ENCODE peak calls at places on chromosomes 2 and 18, in six cellular contexts. D, E, O, J, W and X are unnamed samples.

GRCh38 chr18:45320724-45321123 is 294.6 kb upstream of the SLC14A2 start:
- DNase-seq in D (no peak), E (no peak), O (peak), J (no peak), W (peak), X (no peak)

GRCh38 chr2:45993476-45993991 is 303.7 kb upstream of the EPAS1 start:
- DNase-seq in D (peak), E (peak), O (peak), J (peak), W (peak), X (peak)

GRCh38 chr2:126496493-126496892 is 159.5 kb upstream of the GYPC start:
- DNase-seq in D (no peak), E (no peak), O (no peak), J (no peak), W (no peak), X (no peak)

GRCh38 chr2:11521730-11522129 is 12.1 kb upstream of the GREB1 start:
- DNase-seq in D (no peak), E (no peak), O (no peak), J (no peak), W (no peak), X (no peak)

GRCh38 chr2:217653240-217653639 is 349.6 kb downstream of the TNS1 start:
- DNase-seq in D (peak), E (no peak), O (peak), J (no peak), W (peak), X (peak)

GRCh38 chr2:109070290-109070689 is 58.7 kb upstream of the SH3RF3 start:
- DNase-seq in D (no peak), E (no peak), O (no peak), J (no peak), W (no peak), X (no peak)

GRCh38 chr2:240996834-240997140 is 1.6 kb upstream of the SNED1 start:
- DNase-seq in D (no peak), E (no peak), O (no peak), J (no peak), W (no peak), X (no peak)

GRCh38 chr2:75565523-75566449 is 5.0 kb upstream of the EVA1A start:
- DNase-seq in D (no peak), E (no peak), O (no peak), J (no peak), W (peak), X (no peak)

GRCh38 chr2:237604960-237605359 is 14.4 kb upstream of the RAB17 start:
- DNase-seq in D (peak), E (no peak), O (no peak), J (no peak), W (peak), X (peak)

GRCh38 chr2:79621755-79622154 is 108.9 kb downstream of the CTNNA2 start:
- DNase-seq in D (no peak), E (no peak), O (no peak), J (no peak), W (no peak), X (no peak)

GRCh38 chr2:221423212-221423804 is 148.8 kb downstream of the EPHA4 start:
- DNase-seq in D (no peak), E (no peak), O (no peak), J (no peak), W (peak), X (peak)

GRCh38 chr18:72866901-72867701 is 686 bp downstream of the NETO1 start:
- DNase-seq in D (no peak), E (no peak), O (no peak), J (peak), W (no peak), X (no peak)

GRCh38 chr2:201971516-201972228 is 62.0 kb upstream of the FZD7 start:
- DNase-seq in D (no peak), E (no peak), O (no peak), J (no peak), W (peak), X (no peak)

GRCh38 chr2:152222975-152223638 is 47.5 kb upstream of the STAM2 start:
- DNase-seq in D (no peak), E (no peak), O (peak), J (peak), W (peak), X (peak)

GRCh38 chr2:150530168-150530567 is 42.7 kb upstream of the RND3 start:
- DNase-seq in D (no peak), E (no peak), O (no peak), J (no peak), W (no peak), X (no peak)

GRCh38 chr2:71505086-71505769 is 51.9 kb downstream of the DYSF start:
- DNase-seq in D (no peak), E (no peak), O (peak), J (no peak), W (no peak), X (no peak)

GRCh38 chr2:233976690-233977294 is 59.6 kb downstream of the TRPM8 start:
- DNase-seq in D (peak), E (peak), O (peak), J (peak), W (peak), X (peak)

GRCh38 chr2:67802296-67802695 is 260.5 kb downstream of the C1D start:
- DNase-seq in D (no peak), E (no peak), O (no peak), J (no peak), W (peak), X (no peak)

GRCh38 chr2:157302492-157303099 is 23.0 kb downstream of the ERMN start:
- DNase-seq in D (peak), E (peak), O (peak), J (peak), W (peak), X (peak)

GRCh38 chr2:233165895-233166661 is 85.4 kb upstream of the ATG16L1 start:
- DNase-seq in D (no peak), E (no peak), O (peak), J (no peak), W (peak), X (peak)

GRCh38 chr2:127605691-127606277 is 40.2 kb upstream of the GPR17 start:
- DNase-seq in D (no peak), E (no peak), O (no peak), J (no peak), W (no peak), X (no peak)

GRCh38 chr18:50115095-50115494 is 79.9 kb downstream of the MYO5B start:
- DNase-seq in D (no peak), E (no peak), O (no peak), J (no peak), W (no peak), X (no peak)

GRCh38 chr2:104476075-104476474 is 377.8 kb upstream of the POU3F3 start:
- DNase-seq in D (no peak), E (no peak), O (no peak), J (no peak), W (no peak), X (no peak)

GRCh38 chr2:43387092-43388062 is 161.0 kb upstream of the ZFP36L2 start:
- DNase-seq in D (no peak), E (no peak), O (no peak), J (no peak), W (peak), X (peak)

GRCh38 chr2:176583530-176584101 is 314.4 kb downstream of the MTX2 start:
- DNase-seq in D (no peak), E (no peak), O (no peak), J (no peak), W (peak), X (peak)

GRCh38 chr2:68469935-68470334 is 2.5 kb downstream of the APLF start:
- DNase-seq in D (no peak), E (no peak), O (no peak), J (no peak), W (peak), X (peak)

GRCh38 chr18:72995558-72995957 is 127.8 kb upstream of the NETO1 start:
- DNase-seq in D (no peak), E (no peak), O (no peak), J (no peak), W (no peak), X (peak)

GRCh38 chr2:9258501-9258900 is 51.9 kb downstream of the ASAP2 start:
- DNase-seq in D (no peak), E (no peak), O (no peak), J (no peak), W (no peak), X (no peak)

GRCh38 chr18:34600118-34600517 is 110.0 kb upstream of the DTNA start:
- DNase-seq in D (no peak), E (no peak), O (no peak), J (no peak), W (peak), X (peak)

GRCh38 chr2:170690671-170691070 is 24.5 kb upstream of the SP5 start:
- DNase-seq in D (no peak), E (no peak), O (no peak), J (no peak), W (no peak), X (no peak)

GRCh38 chr2:170696948-170697347 is 18.2 kb upstream of the SP5 start:
- DNase-seq in D (no peak), E (no peak), O (no peak), J (no peak), W (no peak), X (no peak)

GRCh38 chr2:170694316-170694715 is 20.8 kb upstream of the SP5 start:
- DNase-seq in D (no peak), E (no peak), O (no peak), J (no peak), W (no peak), X (no peak)

GRCh38 chr2:170696006-170696405 is 19.1 kb upstream of the SP5 start:
- DNase-seq in D (no peak), E (no peak), O (no peak), J (no peak), W (no peak), X (no peak)

GRCh38 chr2:170695546-170695925 is 19.6 kb upstream of the SP5 start:
- DNase-seq in D (no peak), E (no peak), O (no peak), J (no peak), W (no peak), X (no peak)
- H3K27ac ChIP-seq in D (no peak), E (no peak), O (no peak), J (no peak), W (no peak), X (no peak)

DNA sequence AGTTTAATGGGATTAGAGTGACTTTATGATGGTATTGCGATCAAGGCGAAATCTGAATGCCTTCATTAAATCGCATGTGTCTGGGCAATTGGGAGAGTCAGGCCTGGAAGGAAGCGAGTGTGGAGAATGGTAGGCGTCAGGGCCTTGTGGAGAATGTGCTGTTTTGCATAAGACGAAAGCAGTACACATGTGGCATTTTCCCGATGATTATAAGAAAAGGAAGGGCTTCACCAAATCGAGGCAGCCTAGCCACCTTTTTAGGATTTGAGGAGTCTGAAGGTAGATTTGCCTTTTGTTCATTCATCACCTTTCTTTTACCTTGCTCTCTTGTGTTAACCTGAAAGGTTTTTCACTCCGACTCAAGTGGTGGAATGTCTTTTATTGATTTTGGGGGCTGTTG is 1.0 kb downstream of the ZNF532 start:
- DNase-seq in D (no peak), E (no peak), O (no peak), J (no peak), W (peak), X (no peak)
- H3K4me3 ChIP-seq in D (no peak), E (no peak), O (no peak), J (peak), W (peak), X (peak)

DNA sequence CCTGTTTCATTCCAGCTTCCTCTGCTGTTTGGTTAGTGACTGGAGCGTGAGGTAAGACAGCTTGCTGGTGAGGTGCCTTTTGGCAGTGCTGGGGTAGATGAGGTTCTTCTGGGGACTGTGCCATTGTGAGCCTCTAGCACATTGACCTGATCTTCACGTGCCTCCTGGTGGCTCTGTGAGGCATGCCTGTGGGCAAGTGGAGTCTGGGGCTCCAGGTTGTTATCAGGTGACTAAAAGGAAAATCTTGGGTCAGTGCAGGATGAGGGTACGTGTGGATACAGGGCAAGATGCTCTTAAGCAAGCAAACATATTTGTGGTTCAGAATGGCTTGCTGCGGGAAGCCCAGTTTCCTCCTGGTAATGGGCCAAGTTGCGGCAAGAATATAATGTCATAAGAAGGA is 75.4 kb downstream of the FHOD3 start:
- DNase-seq in D (no peak), E (no peak), O (no peak), J (no peak), W (peak), X (peak)
- TF ChIP-seq EZH2phosphoT487 in D (no peak), E (no peak), O (no peak), J (no peak), W (no peak), X (no peak)

GRCh38 chr2:238684362-238685326 is 163.2 kb upstream of the TWIST2 start:
- DNase-seq in D (peak), E (no peak), O (peak), J (no peak), W (peak), X (peak)

GRCh38 chr2:238685713-238686112 is 162.2 kb upstream of the TWIST2 start:
- DNase-seq in D (no peak), E (no peak), O (no peak), J (peak), W (no peak), X (no peak)

GRCh38 chr2:238686223-238686622 is 161.7 kb upstream of the TWIST2 start:
- DNase-seq in D (no peak), E (no peak), O (no peak), J (no peak), W (no peak), X (no peak)

GRCh38 chr2:238682536-238682935 is 165.3 kb upstream of the TWIST2 start:
- DNase-seq in D (no peak), E (no peak), O (no peak), J (no peak), W (no peak), X (no peak)

GRCh38 chr2:238685327-238685709 is 162.6 kb upstream of the TWIST2 start:
- DNase-seq in D (no peak), E (no peak), O (no peak), J (no peak), W (no peak), X (no peak)
- H3K27ac ChIP-seq in D (no peak), E (no peak), O (no peak), J (no peak), W (peak), X (peak)

GRCh38 chr2:25042321-25043240 is 705 bp downstream of the EFR3B start:
- DNase-seq in D (no peak), E (no peak), O (peak), J (peak), W (peak), X (peak)

GRCh38 chr2:25041928-25042320 is at the start of gene EFR3B:
- DNase-seq in D (peak), E (peak), O (peak), J (peak), W (peak), X (peak)

GRCh38 chr2:25044990-25045389 is 3.1 kb downstream of the EFR3B start:
- DNase-seq in D (no peak), E (no peak), O (no peak), J (no peak), W (no peak), X (peak)

GRCh38 chr2:25044011-25044410 is 2.1 kb downstream of the EFR3B start:
- DNase-seq in D (no peak), E (no peak), O (no peak), J (no peak), W (peak), X (peak)

DNA sequence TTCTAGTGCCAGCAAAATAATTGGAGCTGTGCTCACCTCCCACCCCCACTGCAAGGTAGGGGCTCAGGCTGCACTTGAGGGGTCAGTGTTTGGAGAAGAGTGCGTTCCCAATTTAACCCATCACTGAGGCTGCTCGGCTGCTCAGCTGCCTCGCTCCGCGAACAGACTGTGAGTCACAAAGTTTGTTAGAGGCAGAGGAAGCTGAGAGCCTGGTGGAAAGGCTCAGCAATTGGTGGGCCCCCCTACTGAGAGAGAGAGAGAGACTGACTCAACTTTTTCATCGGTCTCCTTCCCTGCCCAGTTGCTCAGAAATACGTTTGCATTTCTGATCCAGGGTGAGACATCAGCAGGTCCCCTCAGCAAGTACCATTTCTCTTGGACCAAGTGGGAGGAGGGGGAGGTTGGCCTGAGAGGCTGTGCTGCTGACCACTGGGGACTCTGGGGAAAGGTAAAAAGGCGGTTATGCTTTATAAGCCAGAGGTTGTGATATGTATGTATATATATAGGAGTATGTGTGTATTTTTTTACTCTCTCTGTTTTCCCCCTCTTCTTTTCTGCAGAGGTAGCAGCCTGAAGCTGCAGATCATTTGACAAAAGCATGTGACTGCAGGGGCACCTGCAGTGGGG is 1.5 kb downstream of the EFR3B start:
- DNase-seq in D (no peak), E (no peak), O (peak), J (peak), W (peak), X (peak)
- H3K4me3 ChIP-seq in D (peak), E (no peak), O (peak), J (peak), W (peak), X (peak)

DNA sequence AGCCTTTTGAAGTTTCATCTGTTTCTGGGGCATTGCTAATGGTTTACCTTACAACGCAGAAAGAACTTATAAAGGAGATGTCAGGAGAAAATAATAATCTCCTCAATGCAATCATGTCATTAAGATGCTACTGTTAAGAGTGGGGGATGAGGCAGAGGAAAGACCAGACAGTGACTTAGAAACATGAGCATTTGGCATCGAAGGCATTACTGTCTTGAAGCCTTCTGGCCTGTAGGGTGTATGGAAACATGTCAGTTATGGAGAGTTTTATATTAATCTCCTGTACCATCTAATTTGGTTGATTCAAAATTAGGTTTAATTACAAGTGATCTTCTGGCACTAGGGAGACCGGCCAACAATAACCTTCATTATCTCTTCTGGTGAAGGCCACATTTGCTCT is 32.5 kb downstream of the CDC42EP3 start:
- DNase-seq in D (no peak), E (no peak), O (no peak), J (no peak), W (peak), X (no peak)
- TF ChIP-seq EZH2phosphoT487 in D (no peak), E (no peak), O (no peak), J (no peak), W (no peak), X (no peak)

DNA sequence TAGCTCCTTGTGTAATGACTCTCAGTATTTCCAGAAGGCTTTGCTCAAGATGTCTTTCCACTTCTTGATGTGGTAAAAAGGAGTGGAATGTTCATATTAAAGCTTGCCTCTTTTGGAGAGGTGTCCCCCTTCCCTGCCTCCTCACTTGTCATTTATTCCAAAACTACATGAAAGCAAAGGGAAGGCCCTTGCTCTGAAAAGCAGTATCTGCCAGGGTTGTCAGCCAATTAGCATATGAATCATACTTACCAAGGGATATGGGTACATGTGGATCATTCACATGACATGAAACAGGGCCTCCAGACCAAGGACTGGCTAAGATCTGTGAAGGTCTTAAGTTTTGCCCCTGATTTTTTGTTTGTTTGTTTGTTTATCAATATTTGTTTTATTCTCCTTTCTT is 31.3 kb downstream of the ANXA4 start:
- DNase-seq in D (no peak), E (no peak), O (peak), J (peak), W (peak), X (peak)
- H3K27ac ChIP-seq in D (no peak), E (no peak), O (peak), J (peak), W (peak), X (no peak)

DNA sequence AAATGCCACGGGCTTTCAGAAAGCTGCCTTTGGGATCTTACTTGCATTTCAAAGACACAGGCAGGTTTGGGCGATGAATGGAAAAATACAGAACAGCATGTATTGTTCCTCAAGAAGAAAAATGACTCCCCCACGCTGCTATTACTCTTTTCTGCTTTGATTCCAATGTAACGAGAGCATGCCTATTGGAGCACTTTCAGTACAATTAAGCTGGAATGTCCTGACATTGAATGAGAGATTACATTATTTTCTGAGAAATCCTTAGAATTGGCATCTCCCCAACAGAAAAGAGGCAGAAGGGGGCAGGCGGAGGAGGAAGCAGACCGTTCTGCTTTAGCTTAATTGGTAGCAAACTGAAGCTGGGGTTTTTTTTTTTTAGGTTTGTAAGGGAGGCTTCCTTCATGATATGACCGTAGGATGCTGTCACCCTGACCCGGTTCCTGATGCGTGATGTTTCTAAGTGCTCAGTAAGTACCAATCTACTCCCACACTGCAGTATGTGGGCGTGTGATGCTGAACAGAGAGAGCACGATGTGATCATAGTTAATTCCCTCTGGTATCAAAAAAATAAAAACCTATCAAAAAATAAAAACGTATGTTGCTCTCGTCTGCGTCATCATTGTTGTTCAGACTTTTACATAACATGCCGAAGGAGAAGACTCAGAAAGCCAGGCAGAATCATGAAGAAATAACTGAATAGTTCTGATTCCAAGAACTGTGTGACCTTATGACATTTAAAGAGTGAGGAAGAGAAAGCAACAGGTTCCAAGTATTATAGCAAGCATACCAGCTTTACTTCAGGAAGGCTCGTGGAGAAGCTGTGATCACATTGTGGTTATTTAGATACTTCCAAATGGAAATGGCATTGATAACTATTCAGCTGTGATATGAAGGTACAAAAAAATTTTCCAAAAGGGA is 40.5 kb downstream of the LONRF2 start:
- DNase-seq in D (no peak), E (no peak), O (no peak), J (peak), W (peak), X (no peak)
- H3K4me3 ChIP-seq in D (no peak), E (no peak), O (no peak), J (no peak), W (peak), X (no peak)